ENCODE peak calls at places on chromosomes 3 and 15, in nine cellular contexts. Q, E, J, B, C, S, D, A and N are unnamed samples.

GRCh38 chr15:71375934-71376333 is 260.7 kb downstream of the THSD4 start:
- DNase-seq in E (no peak), S (no peak), D (no peak), Q (no peak), C (no peak), B (no peak), A (no peak), J (no peak), N (no peak)

GRCh38 chr3:143811602-143812001 is 36.7 kb downstream of the SLC9A9 start:
- DNase-seq in A (no peak), B (no peak), D (no peak), J (peak), S (peak), C (peak), Q (no peak), E (no peak), N (no peak)

GRCh38 chr3:11536936-11537612 is 106.6 kb downstream of the VGLL4 start:
- DNase-seq in B (no peak), J (no peak), D (no peak), Q (no peak), C (no peak), A (no peak), S (no peak), E (no peak), N (no peak)

GRCh38 chr3:197012021-197012883 is 17.4 kb downstream of the MELTF start:
- DNase-seq in S (no peak), E (no peak), A (no peak), C (no peak), J (no peak), D (no peak), Q (no peak), B (no peak), N (no peak)

GRCh38 chr3:111538687-111539086 is 3.3 kb upstream of the CD96 start:
- DNase-seq in J (no peak), S (no peak), E (no peak), D (no peak), A (peak), Q (no peak), B (no peak), C (no peak), N (no peak)

GRCh38 chr3:34388836-34389235 is 590.4 kb downstream of the PDCD6IP start:
- DNase-seq in A (no peak), E (no peak), B (no peak), Q (no peak), J (no peak), C (no peak), S (no peak), D (no peak), N (no peak)

GRCh38 chr3:62954579-62954978 is 79.4 kb upstream of the CADPS start:
- DNase-seq in B (no peak), J (no peak), C (no peak), D (peak), E (no peak), S (no peak), Q (no peak), A (no peak), N (no peak)

GRCh38 chr15:73784299-73784698 is 31.1 kb upstream of the INSYN1 start:
- DNase-seq in E (no peak), A (no peak), J (no peak), B (no peak), C (no peak), Q (no peak), S (no peak), D (no peak), N (no peak)

GRCh38 chr15:62749445-62749844 is 293.1 kb upstream of the TPM1 start:
- DNase-seq in S (no peak), D (no peak), J (no peak), C (no peak), B (no peak), Q (no peak), A (peak), E (no peak), N (no peak)

GRCh38 chr3:95151590-95151989 is 1088.7 kb downstream of the NSUN3 start:
- DNase-seq in J (no peak), A (no peak), C (no peak), E (no peak), Q (no peak), B (no peak), S (no peak), D (no peak), N (no peak)

GRCh38 chr3:38497026-38497425 is 886 bp downstream of the EXOG start:
- DNase-seq in C (no peak), Q (no peak), A (no peak), J (no peak), S (no peak), D (no peak), E (no peak), B (no peak), N (no peak)

GRCh38 chr15:21262851-21263400 is 177.4 kb downstream of the POTEB3 start:
- DNase-seq in E (no peak), C (no peak), D (no peak), Q (no peak), B (no peak), S (no peak), A (no peak), J (no peak), N (no peak)

GRCh38 chr15:71626596-71627088 is 183.7 kb upstream of the NR2E3 start:
- DNase-seq in B (no peak), Q (no peak), J (no peak), E (no peak), C (no peak), A (no peak), D (no peak), S (no peak), N (no peak)

GRCh38 chr15:41936155-41936554 is 36.2 kb downstream of the EHD4 start:
- DNase-seq in D (no peak), Q (no peak), C (no peak), S (no peak), E (no peak), A (no peak), J (no peak), B (no peak), N (no peak)

GRCh38 chr15:74170845-74171578 is 2.5 kb upstream of the ISLR start:
- DNase-seq in D (no peak), J (no peak), S (no peak), B (no peak), C (no peak), Q (peak), E (no peak), A (no peak), N (no peak)

GRCh38 chr15:89654847-89655805 is at the start of gene KIF7:
- DNase-seq in B (no peak), J (no peak), C (no peak), D (no peak), Q (peak), E (peak), A (peak), S (no peak), N (no peak)

GRCh38 chr3:114365909-114366308 is 72.1 kb downstream of the TIGIT start:
- DNase-seq in D (no peak), B (no peak), S (no peak), Q (no peak), A (no peak), C (no peak), E (no peak), J (no peak), N (no peak)

GRCh38 chr15:51771773-51772172 is 20.4 kb downstream of the TMOD2 start:
- DNase-seq in Q (no peak), J (no peak), E (no peak), D (no peak), S (no peak), B (no peak), C (no peak), A (no peak), N (no peak)

GRCh38 chr3:162007722-162008121 is 511.1 kb downstream of the OTOL1 start:
- DNase-seq in B (no peak), S (no peak), Q (no peak), J (no peak), E (no peak), A (no peak), D (no peak), C (no peak), N (no peak)

GRCh38 chr15:78853500-78853899 is 19.2 kb upstream of the MORF4L1 start:
- DNase-seq in B (no peak), C (no peak), D (no peak), S (no peak), Q (no peak), J (peak), A (no peak), E (no peak), N (no peak)

GRCh38 chr3:115512565-115513410 is 110.5 kb upstream of the GAP43 start:
- DNase-seq in C (no peak), A (peak), D (no peak), S (no peak), E (peak), J (no peak), B (no peak), Q (peak), N (no peak)

GRCh38 chr3:9399746-9400145 is 2.3 kb downstream of the SETD5 start:
- DNase-seq in C (peak), S (peak), A (peak), Q (peak), B (peak), E (peak), D (no peak), J (peak), N (peak)

GRCh38 chr3:140499114-140499757 is 178.6 kb upstream of the TRIM42 start:
- DNase-seq in E (no peak), D (no peak), J (no peak), C (no peak), Q (no peak), B (no peak), A (no peak), S (no peak), N (no peak)

GRCh38 chr3:106206165-106206564 is 337.4 kb upstream of the CBLB start:
- DNase-seq in Q (no peak), B (no peak), J (no peak), S (no peak), A (peak), E (peak), C (no peak), D (peak), N (no peak)

GRCh38 chr3:110234831-110235230 is 836.8 kb upstream of the NECTIN3 start:
- DNase-seq in C (no peak), A (no peak), B (no peak), J (no peak), E (no peak), D (no peak), Q (no peak), S (no peak), N (no peak)

DNA sequence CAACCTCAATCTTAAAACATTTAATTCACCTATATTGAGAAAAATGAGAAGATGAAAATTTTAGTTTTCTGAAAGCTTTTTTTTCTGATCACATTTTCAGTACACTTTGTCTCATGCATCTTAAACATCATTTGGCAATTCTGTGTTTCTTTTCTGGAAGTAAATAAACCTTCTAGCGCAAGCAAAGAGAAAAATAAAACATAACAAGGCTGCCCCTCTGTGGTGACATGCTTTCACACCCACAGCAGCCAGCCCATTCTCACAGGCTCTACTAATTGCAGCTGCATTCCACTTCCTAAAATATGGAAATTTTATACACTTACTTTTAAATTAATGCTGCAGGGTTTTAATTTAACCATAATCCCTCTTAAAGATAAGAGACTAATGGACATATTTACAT is 90.0 kb downstream of the NEK10 start:
- DNase-seq in D (no peak), J (no peak), C (no peak), B (no peak), A (peak), S (no peak), Q (no peak), E (no peak), N (no peak)
- TF ChIP-seq CTCF in D (peak), J (peak), C (peak), B (no peak), A (peak), S (peak), Q (peak), E (peak), N (peak)

GRCh38 chr3:100953103-100953502 is 40.1 kb downstream of the ABI3BP start:
- DNase-seq in A (no peak), B (no peak), S (no peak), D (no peak), C (no peak), Q (no peak), E (no peak), J (no peak), N (no peak)
- TF ChIP-seq CTCF in A (no peak), B (no peak), S (no peak), D (no peak), C (no peak), Q (peak), E (no peak), J (no peak), N (peak)

GRCh38 chr3:27728195-27729087 is 6.3 kb upstream of the EOMES start:
- DNase-seq in Q (peak), B (no peak), S (no peak), J (no peak), A (no peak), D (no peak), E (peak), C (no peak), N (no peak)
- TF ChIP-seq CTCF in Q (peak), B (no peak), S (no peak), J (no peak), A (peak), D (peak), E (peak), C (no peak), N (peak)

DNA sequence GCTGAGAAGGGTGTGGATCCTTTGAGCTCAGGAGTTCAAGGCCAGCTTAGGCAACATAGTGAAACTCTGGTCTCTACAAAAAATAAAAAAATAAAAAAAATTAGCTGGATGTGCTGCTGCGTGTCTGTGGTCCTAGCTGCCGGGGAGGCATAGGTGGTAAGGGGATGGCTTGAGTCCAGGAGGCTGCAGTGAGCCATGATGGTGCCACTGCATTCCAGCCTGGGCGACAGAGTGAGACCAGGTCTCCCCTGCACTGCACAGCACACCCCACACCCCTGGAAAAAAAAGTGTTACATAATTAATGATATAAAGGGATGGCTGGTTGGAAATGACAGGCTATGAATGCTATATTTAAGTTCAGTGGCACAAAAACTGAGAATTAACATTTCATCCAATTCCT is 11.6 kb downstream of the ARL8B start:
- DNase-seq in S (no peak), B (no peak), C (no peak), A (no peak), D (no peak), J (no peak), E (no peak), Q (no peak), N (no peak)
- TF ChIP-seq CTCF in S (no peak), B (no peak), C (no peak), A (no peak), D (no peak), J (no peak), E (no peak), Q (no peak), N (no peak)

DNA sequence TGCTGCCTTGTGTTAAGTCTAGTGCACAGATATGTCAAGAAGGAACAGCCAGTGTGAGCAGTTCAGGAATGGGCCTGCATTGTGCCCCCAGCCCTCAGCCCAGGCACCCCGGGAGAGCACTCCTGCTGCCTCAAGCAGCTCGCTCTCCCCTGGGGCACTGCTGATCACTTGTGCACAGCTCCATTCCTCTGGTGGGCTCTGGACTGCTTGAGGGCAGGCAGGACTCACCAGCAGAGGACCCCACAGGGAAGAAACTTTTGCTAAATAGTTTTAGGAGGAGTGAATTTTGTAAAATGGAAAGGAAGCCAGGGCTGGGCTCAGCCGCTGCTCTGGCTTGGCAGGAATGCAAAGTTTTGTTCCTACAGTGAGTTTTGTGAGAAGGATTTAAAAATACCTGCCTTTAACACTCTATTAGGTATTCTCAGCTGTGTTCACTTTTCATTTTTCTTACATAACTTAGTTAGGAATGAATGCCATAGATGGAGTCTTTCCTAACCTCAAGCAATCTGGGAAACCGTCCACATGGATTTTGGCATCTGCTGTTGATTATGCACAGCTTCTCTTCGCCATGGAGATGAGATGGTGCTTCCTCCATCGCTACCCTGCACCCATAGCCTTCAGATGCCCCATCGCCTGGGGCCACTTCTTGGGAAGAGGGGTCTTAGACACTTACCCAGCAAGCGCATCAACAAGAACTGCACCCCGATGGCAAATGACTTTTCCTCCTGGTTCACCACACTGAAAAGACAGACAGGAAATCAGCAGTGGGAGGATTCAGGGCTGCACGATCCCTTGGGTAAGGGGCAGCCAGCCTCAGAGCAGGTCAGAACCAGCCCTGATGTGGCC is 42.3 kb upstream of the RAB6B start:
- DNase-seq in J (peak), E (no peak), A (no peak), B (no peak), C (no peak), S (no peak), D (no peak), Q (peak), N (no peak)
- TF ChIP-seq CTCF in J (no peak), E (no peak), A (no peak), B (no peak), C (no peak), S (no peak), D (no peak), Q (no peak), N (peak)

DNA sequence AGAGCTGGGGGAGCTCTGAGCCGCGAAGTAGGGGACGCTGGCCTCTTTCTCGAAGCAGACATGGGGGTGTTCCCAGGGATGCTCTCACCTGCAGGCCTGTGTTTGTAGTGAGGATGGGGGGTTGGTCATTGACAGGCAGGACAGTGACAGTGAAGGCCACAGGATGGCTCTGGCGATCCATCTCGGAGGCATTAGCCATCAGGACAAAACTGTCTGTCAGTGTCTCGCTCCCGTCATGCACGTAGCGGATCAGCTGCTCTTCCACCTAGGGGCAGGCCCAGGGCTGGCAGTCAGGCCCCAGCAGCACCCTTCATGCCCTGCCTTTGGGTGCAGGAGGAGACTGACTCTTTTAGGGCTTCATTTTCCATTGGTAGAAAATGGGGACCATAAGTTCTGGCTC is 28.0 kb downstream of the CSPG4 start:
- DNase-seq in B (no peak), E (no peak), C (no peak), J (no peak), A (no peak), Q (no peak), S (no peak), D (no peak), N (no peak)
- TF ChIP-seq CTCF in B (no peak), E (no peak), C (no peak), J (no peak), A (no peak), Q (no peak), S (no peak), D (no peak), N (no peak)

GRCh38 chr15:66388057-66388363 is 1.3 kb downstream of the MAP2K1 start:
- DNase-seq in Q (no peak), D (no peak), B (no peak), E (no peak), S (no peak), C (no peak), J (no peak), A (no peak), N (no peak)
- TF ChIP-seq CTCF in Q (no peak), D (no peak), B (no peak), E (peak), S (no peak), C (no peak), J (no peak), A (no peak), N (no peak)

DNA sequence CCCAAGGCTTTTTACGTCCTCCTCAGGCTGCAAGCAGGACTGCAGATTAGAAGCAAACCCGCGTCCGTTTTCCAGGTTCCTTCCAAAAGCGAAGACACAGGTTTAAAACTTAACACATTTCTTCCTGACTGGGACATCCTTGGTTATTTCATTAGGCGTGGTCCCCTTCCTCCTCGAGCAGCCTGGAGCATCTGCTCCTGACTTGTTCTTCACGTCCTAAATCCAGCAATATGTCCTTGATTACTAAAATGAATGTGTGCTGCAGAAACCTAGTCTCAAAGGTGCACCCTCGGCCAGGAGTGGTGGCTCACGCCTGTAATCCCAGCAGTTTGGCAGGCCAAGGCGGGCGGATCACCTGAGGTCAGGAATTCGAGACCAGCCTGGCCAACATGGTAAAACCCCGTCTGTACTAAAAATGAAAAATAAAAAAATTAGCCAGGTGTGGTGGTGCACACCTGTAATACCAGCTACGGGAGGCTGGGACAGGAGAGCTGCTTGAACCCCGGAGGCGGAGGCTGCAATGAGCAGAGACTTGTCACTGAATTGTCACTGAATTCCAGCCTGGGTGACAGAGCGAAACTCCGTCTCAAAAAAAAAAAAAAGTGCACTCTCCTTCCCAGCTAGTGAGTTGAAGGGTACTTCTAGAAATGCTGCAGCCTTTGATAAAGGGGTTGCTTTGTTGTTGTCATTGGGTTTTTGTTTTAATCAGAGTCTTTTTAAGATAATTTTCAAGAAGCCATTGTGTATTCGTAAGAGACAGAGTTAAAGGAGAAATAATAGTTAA is 853 bp upstream of the LRIG1 start:
- DNase-seq in C (no peak), D (no peak), B (no peak), E (no peak), A (no peak), Q (no peak), S (no peak), J (no peak), N (no peak)
- TF ChIP-seq CTCF in C (peak), D (no peak), B (no peak), E (no peak), A (peak), Q (no peak), S (no peak), J (no peak), N (peak)

DNA sequence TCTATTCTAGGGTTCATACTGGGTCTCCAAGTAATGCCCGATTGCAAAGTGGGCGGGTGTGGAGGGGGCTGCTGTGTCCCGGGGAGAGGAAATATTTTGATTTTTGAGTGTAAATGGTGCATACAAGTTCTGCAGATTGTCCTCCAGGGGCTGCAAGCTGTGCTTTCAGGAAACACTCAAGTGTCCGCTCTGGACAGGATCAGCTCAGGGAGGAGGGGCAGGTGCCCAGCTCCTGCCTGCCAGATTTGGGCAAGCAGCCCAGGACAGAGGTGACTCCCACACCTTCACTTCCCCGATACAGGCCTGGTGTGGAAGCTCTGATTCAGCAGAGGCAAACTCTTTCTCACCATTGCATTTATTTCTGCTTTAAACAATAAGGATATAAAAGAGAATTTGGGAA is 142.7 kb downstream of the ALDH1A2 start:
- DNase-seq in C (peak), A (no peak), E (no peak), S (no peak), Q (no peak), J (no peak), D (no peak), B (peak), N (no peak)
- TF ChIP-seq CTCF in C (no peak), A (no peak), E (no peak), S (no peak), Q (no peak), J (no peak), D (no peak), B (no peak), N (no peak)